ENCODE peak calls at places on chromosome 3, in five cellular contexts. T is astrocyte; S is ovary; H is CD8-positive, alpha-beta memory T cell; O is cardiac muscle cell. Z is an unnamed sample.

GRCh38 chr3:66370179-66370578 is 130.6 kb downstream of the LRIG1 start:
- DNase-seq in T (no peak), S (no peak), H (no peak), O (no peak), Z (no peak)

GRCh38 chr3:69240651-69241578 is 118.5 kb upstream of the LMOD3 start:
- DNase-seq in T (peak), S (no peak), H (no peak), O (peak), Z (no peak)

GRCh38 chr3:113261996-113262665 is 50.8 kb downstream of the BOC start:
- DNase-seq in T (peak), S (no peak), H (no peak), O (peak), Z (no peak)

GRCh38 chr3:141368062-141368924 is at the start of gene ZBTB38:
- DNase-seq in T (peak), S (peak), H (no peak), O (peak), Z (peak)

GRCh38 chr3:32106929-32107362 is 526 bp downstream of the GPD1L start:
- DNase-seq in T (no peak), S (no peak), H (no peak), O (peak), Z (no peak)

GRCh38 chr3:181726351-181727121 is 14.8 kb downstream of the SOX2 start:
- DNase-seq in T (peak), S (no peak), H (no peak), O (no peak), Z (no peak)

GRCh38 chr3:173893066-173893465 is 495.5 kb downstream of the NLGN1 start:
- DNase-seq in T (peak), S (no peak), H (no peak), O (no peak), Z (no peak)

GRCh38 chr3:178325330-178325729 is 210.9 kb upstream of the KCNMB2 start:
- DNase-seq in T (peak), S (no peak), H (no peak), O (peak), Z (no peak)

GRCh38 chr3:177146646-177147045 is 50.6 kb downstream of the TBL1XR1 start:
- DNase-seq in T (peak), S (no peak), H (no peak), O (no peak), Z (no peak)

GRCh38 chr3:13544293-13544831 is 4.6 kb upstream of the FBLN2 start:
- DNase-seq in T (peak), S (no peak), H (no peak), O (peak), Z (no peak)

GRCh38 chr3:40971191-40972168 is 227.8 kb upstream of the CTNNB1 start:
- DNase-seq in T (peak), S (peak), H (no peak), O (peak), Z (peak)

GRCh38 chr3:152516195-152516594 is 247.5 kb downstream of the MBNL1 start:
- DNase-seq in T (no peak), S (no peak), H (no peak), O (no peak), Z (no peak)

GRCh38 chr3:113055201-113055600 is 64.4 kb downstream of the GTPBP8 start:
- DNase-seq in T (no peak), S (no peak), H (no peak), O (peak), Z (no peak)

GRCh38 chr3:115624029-115624645 is 827 bp downstream of the GAP43 start:
- DNase-seq in T (no peak), S (no peak), H (no peak), O (no peak), Z (no peak)

GRCh38 chr3:156826144-156826895 is at the start of gene LEKR1:
- DNase-seq in T (peak), S (peak), H (peak), O (peak), Z (peak)

GRCh38 chr3:197394464-197395321 is 96.3 kb upstream of the DLG1 start:
- DNase-seq in T (peak), S (peak), H (peak), O (peak), Z (peak)

GRCh38 chr3:49673131-49673714 is 928 bp upstream of the APEH start:
- DNase-seq in T (no peak), S (no peak), H (no peak), O (no peak), Z (no peak)

GRCh38 chr3:151589311-151589710 is 128.4 kb upstream of the IGSF10 start:
- DNase-seq in T (no peak), S (no peak), H (no peak), O (peak), Z (no peak)

GRCh38 chr3:122132949-122133540 is 50.4 kb upstream of the CASR start:
- DNase-seq in T (no peak), S (no peak), H (no peak), O (no peak), Z (no peak)

GRCh38 chr3:79922633-79923032 is 154.8 kb upstream of the ROBO1 start:
- DNase-seq in T (no peak), S (no peak), H (no peak), O (no peak), Z (no peak)

GRCh38 chr3:24829632-24830229 is 335.1 kb upstream of the THRB start:
- DNase-seq in T (no peak), S (no peak), H (no peak), O (peak), Z (no peak)

GRCh38 chr3:147392083-147392916 is 14.0 kb downstream of the ZIC4 start:
- DNase-seq in T (no peak), S (no peak), H (no peak), O (no peak), Z (no peak)

GRCh38 chr3:193824365-193824764 is 231.4 kb downstream of the OPA1 start:
- DNase-seq in T (no peak), S (no peak), H (no peak), O (no peak), Z (no peak)

GRCh38 chr3:72303926-72304325 is 519.0 kb upstream of the PROK2 start:
- DNase-seq in T (no peak), S (no peak), H (no peak), O (peak), Z (no peak)

GRCh38 chr3:161700998-161701397 is 204.4 kb downstream of the OTOL1 start:
- DNase-seq in T (no peak), S (no peak), H (no peak), O (no peak), Z (no peak)

GRCh38 chr3:111539351-111540331 is 2.4 kb upstream of the CD96 start:
- DNase-seq in T (no peak), S (peak), H (peak), O (peak), Z (no peak)

GRCh38 chr3:135965129-135965505 is 411 bp upstream of the PPP2R3A start:
- DNase-seq in T (peak), S (no peak), H (no peak), O (no peak), Z (no peak)

GRCh38 chr3:59308684-59309083 is 258.9 kb upstream of the CFAP20DC start:
- DNase-seq in T (no peak), S (no peak), H (no peak), O (no peak), Z (no peak)

GRCh38 chr3:189849262-189849661 is 218.1 kb downstream of the TP63 start:
- DNase-seq in T (no peak), S (no peak), H (no peak), O (no peak), Z (no peak)

GRCh38 chr3:129122697-129123055 is 1.1 kb upstream of the RAB43 start:
- DNase-seq in T (no peak), S (no peak), H (no peak), O (peak), Z (no peak)

GRCh38 chr3:140117111-140117526 is 182.1 kb downstream of the CLSTN2 start:
- DNase-seq in T (no peak), S (no peak), H (no peak), O (no peak), Z (no peak)

GRCh38 chr3:5463986-5464385 is 276.5 kb downstream of the EDEM1 start:
- DNase-seq in T (no peak), S (no peak), H (no peak), O (no peak), Z (no peak)

GRCh38 chr3:52231502-52232278 is 6.2 kb upstream of the TLR9 start:
- DNase-seq in T (no peak), S (peak), H (peak), O (peak), Z (no peak)

GRCh38 chr3:122681294-122682015 is 816 bp downstream of the PARP14 start:
- DNase-seq in T (no peak), S (peak), H (no peak), O (no peak), Z (no peak)

GRCh38 chr3:81565066-81565465 is 196.4 kb downstream of the GBE1 start:
- DNase-seq in T (no peak), S (no peak), H (no peak), O (no peak), Z (no peak)

GRCh38 chr3:64203969-64204632 is 21.2 kb downstream of the PRICKLE2 start:
- DNase-seq in T (no peak), S (no peak), H (no peak), O (no peak), Z (no peak)

GRCh38 chr3:48013288-48013980 is 2.8 kb downstream of the MAP4 start:
- DNase-seq in T (peak), S (no peak), H (no peak), O (peak), Z (no peak)
- H3K27ac ChIP-seq in T (peak), S (no peak), H (no peak), O (peak), Z (peak)

DNA sequence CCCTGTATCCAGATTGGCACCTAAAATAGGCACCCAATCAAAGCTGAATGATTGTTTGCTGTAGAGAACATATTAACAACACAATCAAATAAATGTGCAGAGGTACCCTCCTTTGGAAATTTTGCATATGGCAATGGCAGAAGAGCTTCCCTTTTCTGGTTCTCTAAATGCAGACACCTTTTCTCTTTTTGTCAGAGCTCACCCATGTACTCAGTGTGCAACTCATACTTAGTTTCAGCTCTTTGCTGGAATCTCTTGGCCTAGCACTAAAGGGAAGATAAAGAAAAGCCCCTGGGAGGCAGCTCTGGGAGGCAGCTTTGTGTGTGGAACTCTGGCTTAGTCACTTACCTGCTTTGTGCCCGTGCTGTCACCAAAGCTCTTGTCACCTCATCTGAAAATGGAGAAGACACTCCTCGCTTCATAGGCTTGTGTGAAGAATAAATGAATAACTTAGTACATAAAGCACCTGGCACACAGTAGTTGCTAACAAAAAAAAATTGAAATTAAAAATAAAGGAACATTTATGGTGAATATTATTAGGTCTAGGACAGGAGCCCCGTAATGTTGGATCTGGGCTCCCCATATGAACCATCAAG is 28.8 kb downstream of the ST6GAL1 start:
- DNase-seq in T (no peak), S (no peak), H (no peak), O (no peak), Z (no peak)
- H3K27ac ChIP-seq in T (no peak), S (no peak), H (no peak), O (peak), Z (no peak)

DNA sequence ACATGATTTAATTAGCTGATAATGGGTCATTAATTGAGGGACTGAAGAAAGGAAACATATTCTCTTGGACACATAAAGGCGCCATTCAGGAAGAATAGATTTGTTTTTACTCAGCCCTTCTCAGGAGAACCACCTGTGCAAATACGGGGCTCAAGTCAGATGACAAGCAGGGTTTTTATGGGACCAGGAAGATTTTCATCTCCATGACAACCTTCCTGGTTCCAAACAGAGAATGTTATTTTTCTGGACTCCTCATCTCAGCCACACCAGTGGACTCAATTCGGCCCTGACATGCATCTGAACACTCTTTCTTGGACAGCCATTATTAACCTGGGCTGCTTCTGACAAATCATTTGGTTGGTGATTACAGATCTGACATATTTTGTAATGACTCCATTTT is 120.5 kb downstream of the PDZRN3 start:
- DNase-seq in T (no peak), S (no peak), H (no peak), O (no peak), Z (no peak)
- H3K27ac ChIP-seq in T (peak), S (no peak), H (no peak), O (no peak), Z (peak)

GRCh38 chr3:168973897-168974296 is 689.6 kb downstream of the MECOM start:
- DNase-seq in T (no peak), S (no peak), H (no peak), O (no peak), Z (no peak)

GRCh38 chr3:168976969-168977368 is 686.5 kb downstream of the MECOM start:
- DNase-seq in T (no peak), S (no peak), H (no peak), O (no peak), Z (no peak)

GRCh38 chr3:168974628-168975403 is 688.7 kb downstream of the MECOM start:
- DNase-seq in T (no peak), S (no peak), H (no peak), O (no peak), Z (no peak)

GRCh38 chr3:168968611-168969010 is 694.9 kb downstream of the MECOM start:
- DNase-seq in T (no peak), S (no peak), H (no peak), O (peak), Z (no peak)

DNA sequence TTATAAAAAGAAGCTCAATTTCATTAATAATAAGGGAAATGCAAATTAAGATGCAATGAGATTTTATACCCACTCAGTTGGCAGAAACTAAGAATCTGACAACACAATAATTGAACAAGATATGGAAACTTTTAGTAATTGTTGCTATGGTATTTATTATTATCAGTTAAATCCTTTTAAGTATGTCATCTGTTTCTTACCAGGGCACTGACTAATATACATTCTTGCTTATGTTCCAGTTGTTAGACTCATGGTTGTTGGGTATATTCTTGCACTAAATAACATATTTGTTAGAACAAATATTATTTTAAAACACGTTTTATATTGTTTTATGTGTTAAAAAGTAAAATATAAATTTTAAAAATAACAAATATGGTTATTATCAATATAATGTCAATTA is 690.3 kb downstream of the MECOM start:
- DNase-seq in T (no peak), S (no peak), H (no peak), O (no peak), Z (no peak)
- H3K27ac ChIP-seq in T (no peak), S (no peak), H (no peak), O (no peak), Z (no peak)

GRCh38 chr3:143974181-143974876 is 2.7 kb downstream of the DIPK2A start:
- DNase-seq in T (no peak), S (no peak), H (no peak), O (no peak), Z (no peak)

GRCh38 chr3:143975549-143976152 is 4.0 kb downstream of the DIPK2A start:
- DNase-seq in T (peak), S (no peak), H (no peak), O (peak), Z (no peak)

GRCh38 chr3:143972495-143973351 is 1.1 kb downstream of the DIPK2A start:
- DNase-seq in T (peak), S (peak), H (peak), O (peak), Z (peak)

GRCh38 chr3:143973352-143974021 is 1.9 kb downstream of the DIPK2A start:
- DNase-seq in T (no peak), S (no peak), H (no peak), O (peak), Z (no peak)

DNA sequence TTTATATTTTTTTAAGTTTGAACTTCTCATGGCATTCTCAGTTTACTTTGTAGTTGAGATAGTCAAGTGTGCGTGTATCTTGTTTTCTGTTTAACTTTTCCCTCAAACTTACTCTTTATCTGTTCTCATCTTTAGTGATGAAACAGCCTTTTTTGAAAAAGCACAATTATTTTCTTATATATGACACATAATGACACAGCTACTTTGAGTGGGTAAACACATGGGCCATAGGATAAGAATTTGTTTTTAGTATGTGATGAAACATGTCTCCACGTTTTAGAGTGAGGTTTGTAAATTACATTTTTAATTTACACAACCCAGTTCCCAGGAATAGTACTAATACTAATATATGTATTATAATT is 3.2 kb downstream of the DIPK2A start:
- DNase-seq in T (no peak), S (no peak), H (no peak), O (no peak), Z (no peak)
- H3K27ac ChIP-seq in T (peak), S (no peak), H (peak), O (peak), Z (peak)

GRCh38 chr3:179436517-179436916 is 14.8 kb downstream of the GNB4 start:
- DNase-seq in T (no peak), S (no peak), H (no peak), O (peak), Z (no peak)

GRCh38 chr3:179430277-179430870 is 20.9 kb downstream of the GNB4 start:
- DNase-seq in T (no peak), S (no peak), H (no peak), O (no peak), Z (no peak)

GRCh38 chr3:179428876-179429548 is 22.3 kb downstream of the GNB4 start:
- DNase-seq in T (no peak), S (no peak), H (no peak), O (no peak), Z (no peak)

GRCh38 chr3:179432451-179432850 is 18.8 kb downstream of the GNB4 start:
- DNase-seq in T (no peak), S (no peak), H (no peak), O (no peak), Z (no peak)

DNA sequence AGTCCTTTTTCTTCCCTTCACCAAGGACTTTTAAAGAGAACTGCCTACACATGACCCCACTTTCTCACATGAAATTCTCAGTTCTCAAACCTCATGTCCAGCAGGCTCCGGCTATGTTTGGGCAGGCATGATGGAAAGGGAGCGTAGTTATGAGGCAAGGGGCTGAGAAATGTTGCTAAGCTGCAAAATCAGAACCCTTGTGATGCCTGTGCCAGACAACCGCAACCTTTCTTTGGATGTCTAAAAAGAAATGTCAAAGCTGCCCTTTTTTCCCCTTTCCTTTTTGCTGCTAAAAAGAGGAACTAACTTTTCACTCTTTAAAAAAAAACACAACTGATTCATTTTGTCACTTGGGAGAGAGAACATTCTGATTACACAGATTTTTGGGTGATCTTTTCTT is 19.2 kb downstream of the GNB4 start:
- DNase-seq in T (no peak), S (no peak), H (no peak), O (peak), Z (no peak)
- H3K27ac ChIP-seq in T (no peak), S (no peak), H (no peak), O (no peak), Z (peak)

GRCh38 chr3:132448211-132448961 is 31.1 kb downstream of the DNAJC13 start:
- DNase-seq in T (peak), S (peak), H (no peak), O (peak), Z (peak)
- H3K27ac ChIP-seq in T (peak), S (no peak), H (no peak), O (peak), Z (peak)

Z was measured in thoracic aorta.